ENCODE peak calls at places on chromosomes 7 and 10, in four cellular contexts. U is HT1080, J is NCI-H1105 treated with DMSO at 0.1 percent for 48 hours, N is hypothalamus. H is an unnamed sample.

GRCh38 chr7:104010052-104010909 is 20.8 kb upstream of the RELN start:
- DNase-seq in N (no peak), U (no peak), J (no peak), H (no peak)

GRCh38 chr7:26525413-26526287 is 234.0 kb downstream of the SNX10 start:
- DNase-seq in U (no peak), J (peak), N (no peak), H (no peak)

GRCh38 chr10:122650331-122650730 is 49.3 kb downstream of the C10orf120 start:
- DNase-seq in U (no peak), N (no peak), J (no peak), H (peak)

GRCh38 chr10:4646546-4646945 is 179.5 kb upstream of the AKR1E2 start:
- DNase-seq in J (no peak), N (no peak), U (no peak), H (no peak)

GRCh38 chr7:158371856-158372255 is 215.8 kb downstream of the PTPRN2 start:
- DNase-seq in N (no peak), J (no peak), U (no peak), H (no peak)

GRCh38 chr10:116849271-116850057 is at the start of gene ENO4:
- DNase-seq in U (peak), J (peak), N (peak), H (peak)

GRCh38 chr10:6141296-6142151 is 52.7 kb downstream of the RBM17 start:
- DNase-seq in J (no peak), N (no peak), U (peak), H (peak)

GRCh38 chr10:21092683-21093524 is 195.8 kb upstream of the NEBL start:
- DNase-seq in J (no peak), N (no peak), U (peak), H (peak)

GRCh38 chr10:89032141-89032814 is 41.7 kb downstream of the FAS start:
- DNase-seq in U (peak), J (no peak), N (no peak), H (peak)

GRCh38 chr10:26556756-26557640 is 118.9 kb downstream of the APBB1IP start:
- DNase-seq in N (no peak), U (peak), J (peak), H (peak)

GRCh38 chr10:71608863-71609768 is 110.5 kb downstream of the C10orf105 start:
- DNase-seq in N (peak), U (peak), J (peak), H (peak)

GRCh38 chr7:158431941-158432347 is 155.7 kb downstream of the PTPRN2 start:
- DNase-seq in J (no peak), U (peak), N (no peak), H (peak)

GRCh38 chr7:37714606-37715005 is 31.0 kb downstream of the GPR141 start:
- DNase-seq in U (no peak), N (no peak), J (no peak), H (no peak)

GRCh38 chr7:124387056-124387455 is 354.2 kb upstream of the TMEM229A start:
- DNase-seq in U (no peak), J (peak), N (no peak), H (no peak)

GRCh38 chr7:18457832-18458231 is 37.7 kb upstream of the HDAC9 start:
- DNase-seq in J (peak), N (no peak), U (no peak), H (peak)

GRCh38 chr7:19128856-19129255 is 11.4 kb upstream of the TWIST1 start:
- DNase-seq in N (no peak), J (no peak), U (no peak), H (no peak)

GRCh38 chr10:132787253-132788179 is 1.6 kb upstream of the NKX6-2 start:
- DNase-seq in U (no peak), J (no peak), N (no peak), H (no peak)

GRCh38 chr10:71842424-71842823 is 8.6 kb downstream of the PSAP start:
- DNase-seq in J (no peak), U (no peak), N (no peak), H (no peak)

GRCh38 chr7:2709553-2710165 is 21.7 kb downstream of the AMZ1 start:
- DNase-seq in N (peak), U (no peak), J (no peak), H (peak)

GRCh38 chr10:24706479-24707118 is 17.1 kb downstream of the ARHGAP21 start:
- DNase-seq in U (peak), J (no peak), N (no peak), H (peak)

GRCh38 chr10:26528715-26529393 is 90.7 kb downstream of the APBB1IP start:
- DNase-seq in U (no peak), N (no peak), J (no peak), H (no peak)

GRCh38 chr10:128062331-128062730 is 63.9 kb downstream of the MKI67 start:
- DNase-seq in N (no peak), U (no peak), J (no peak), H (no peak)

GRCh38 chr10:102673961-102674511 is 29.8 kb downstream of the TRIM8 start:
- DNase-seq in U (peak), N (no peak), J (peak), H (no peak)

GRCh38 chr7:130008941-130009847 is 42.0 kb downstream of the ZC3HC1 start:
- DNase-seq in J (no peak), N (no peak), U (peak), H (peak)

GRCh38 chr10:78035025-78035424 is 1.4 kb downstream of the RPS24 start:
- DNase-seq in U (no peak), J (no peak), N (no peak), H (no peak)

GRCh38 chr7:106504620-106505019 is 156.3 kb downstream of the CCDC71L start:
- DNase-seq in N (no peak), J (no peak), U (peak), H (peak)